ENCODE peak calls at places on chromosome 14, in six cellular contexts. B, Q, W, Y, U and I are unnamed samples.

GRCh38 chr14:39218171-39218769 is 15.4 kb upstream of the MIA2 start:
- DNase-seq in B (no peak), Q (peak; percentile 98), W (no peak), Y (peak; percentile 25), U (no peak), I (no peak)

GRCh38 chr14:49363926-49364751 is 222.0 kb downstream of the RPS29 start:
- DNase-seq in B (no peak), Q (no peak), W (peak; percentile 45), Y (no peak), U (no peak), I (no peak)

GRCh38 chr14:86766469-86766868 is 1226.5 kb downstream of the GALC start:
- DNase-seq in B (no peak), Q (no peak), W (no peak), Y (no peak), U (no peak), I (no peak)

GRCh38 chr14:88823968-88824313 is 510 bp upstream of the TTC8 start:
- DNase-seq in B (no peak), Q (no peak), W (no peak), Y (no peak), U (no peak), I (no peak)

GRCh38 chr14:53953828-53954550 is 2.6 kb downstream of the BMP4 start:
- DNase-seq in B (peak; percentile 57), Q (peak; percentile 60), W (peak; percentile 61), Y (peak; percentile 66), U (no peak), I (no peak)

GRCh38 chr14:29805415-29806123 is 122.1 kb downstream of the PRKD1 start:
- DNase-seq in B (no peak), Q (peak; percentile 52), W (no peak), Y (peak; percentile 87), U (peak; percentile 4), I (peak; percentile 36)

GRCh38 chr14:105854600-105855245 is 328.3 kb downstream of the TMEM121 start:
- DNase-seq in B (no peak), Q (no peak), W (no peak), Y (no peak), U (no peak), I (no peak)

GRCh38 chr14:49206832-49207231 is 379.3 kb downstream of the RPS29 start:
- DNase-seq in B (peak; percentile 55), Q (no peak), W (peak; percentile 13), Y (no peak), U (no peak), I (no peak)

GRCh38 chr14:59275668-59276067 is 87.2 kb downstream of the DAAM1 start:
- DNase-seq in B (no peak), Q (peak; percentile 100), W (no peak), Y (peak; percentile 95), U (no peak), I (no peak)

DNA sequence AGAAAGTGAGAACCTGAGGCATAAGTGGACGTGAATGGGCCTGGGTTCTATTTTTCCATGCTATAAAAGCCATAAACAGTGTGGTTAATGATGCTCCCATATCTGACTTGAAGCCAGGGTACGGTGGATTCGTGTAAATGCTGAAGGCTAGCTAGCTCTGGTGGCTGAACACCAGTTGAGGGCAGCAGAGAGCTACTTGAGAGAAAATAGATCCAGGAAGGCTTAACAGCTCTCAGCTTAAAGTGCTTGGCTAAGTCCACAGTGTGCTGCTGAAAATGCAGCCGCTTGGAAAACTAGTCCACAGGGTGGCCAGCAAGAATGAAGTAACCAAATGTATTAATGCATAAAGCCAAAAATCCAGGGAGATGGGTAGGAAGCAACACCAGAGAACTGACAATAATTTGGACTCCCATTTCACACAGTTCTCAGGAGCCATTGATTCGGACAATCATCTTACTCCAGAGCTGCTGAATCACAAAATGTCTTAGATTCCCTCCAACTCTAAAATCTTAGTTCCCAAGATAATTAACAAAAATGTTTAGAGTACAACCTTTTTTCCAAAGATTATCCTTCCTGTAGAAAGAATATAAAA is 15.0 kb upstream of the FOXG1 start:
- DNase-seq in B (peak; percentile 88), Q (peak; percentile 81), W (peak; percentile 85), Y (peak; percentile 73), U (peak; percentile 16), I (peak; percentile 89)
- H2AFZ ChIP-seq in B (no peak overlapping the region), Q (no peak overlapping the region), W (no peak overlapping the region), Y (no peak overlapping the region), U (peak overlapping the region; percentile 23), I (no peak overlapping the region)

GRCh38 chr14:91364524-91365270 is 52.9 kb downstream of the CCDC88C start:
- DNase-seq in B (no peak), Q (no peak), W (no peak), Y (no peak), U (no peak), I (no peak)
- H3K79me2 ChIP-seq in B (peaks cover 85% of the 10 kb centered on the region), Q (peaks cover 51% of the 10 kb centered on the region), W (peaks cover 96% of the 10 kb centered on the region), Y (no peaks in the 10 kb centered on the region), U (peaks cover 24% of the 10 kb centered on the region), I (peaks cover 31% of the 10 kb centered on the region)

DNA sequence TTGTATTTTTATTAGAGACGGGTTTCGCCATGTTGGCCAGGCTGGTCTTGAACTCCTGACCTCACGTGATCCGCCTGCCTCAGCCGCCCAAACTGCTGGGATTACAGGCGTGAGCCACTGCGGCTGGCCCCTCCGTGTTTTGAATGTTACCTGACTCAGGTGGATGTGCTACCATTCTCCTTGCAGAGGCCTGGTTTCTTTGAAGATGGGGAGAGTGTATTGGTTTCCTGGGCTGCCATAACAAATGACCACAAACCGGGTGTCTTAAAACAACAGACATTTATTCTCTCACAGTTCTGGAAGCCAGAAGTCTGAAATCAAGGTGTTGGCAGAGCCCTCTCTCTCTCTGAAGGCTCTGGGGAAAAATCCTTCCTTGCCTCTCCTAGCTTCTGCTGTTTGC is 98.0 kb downstream of the IRF2BPL start:
- DNase-seq in B (no peak), Q (no peak), W (no peak), Y (no peak), U (no peak), I (no peak)
- H3K27ac ChIP-seq in B (peak overlapping the region; percentile 11), Q (no peak overlapping the region), W (no peak overlapping the region), Y (no peak overlapping the region), U (no peak overlapping the region), I (no peak overlapping the region)

GRCh38 chr14:77139540-77140342 is 1.9 kb downstream of the ZDHHC22 start:
- DNase-seq in B (peak; percentile 95), Q (peak; percentile 52), W (peak; percentile 90), Y (peak; percentile 53), U (peak; percentile 69), I (peak; percentile 87)
- H2AFZ ChIP-seq in B (peak overlapping the region; percentile 52), Q (peak overlapping the region; percentile 87), W (peak overlapping the region; percentile 77), Y (no peak overlapping the region), U (no peak overlapping the region), I (no peak overlapping the region)

DNA sequence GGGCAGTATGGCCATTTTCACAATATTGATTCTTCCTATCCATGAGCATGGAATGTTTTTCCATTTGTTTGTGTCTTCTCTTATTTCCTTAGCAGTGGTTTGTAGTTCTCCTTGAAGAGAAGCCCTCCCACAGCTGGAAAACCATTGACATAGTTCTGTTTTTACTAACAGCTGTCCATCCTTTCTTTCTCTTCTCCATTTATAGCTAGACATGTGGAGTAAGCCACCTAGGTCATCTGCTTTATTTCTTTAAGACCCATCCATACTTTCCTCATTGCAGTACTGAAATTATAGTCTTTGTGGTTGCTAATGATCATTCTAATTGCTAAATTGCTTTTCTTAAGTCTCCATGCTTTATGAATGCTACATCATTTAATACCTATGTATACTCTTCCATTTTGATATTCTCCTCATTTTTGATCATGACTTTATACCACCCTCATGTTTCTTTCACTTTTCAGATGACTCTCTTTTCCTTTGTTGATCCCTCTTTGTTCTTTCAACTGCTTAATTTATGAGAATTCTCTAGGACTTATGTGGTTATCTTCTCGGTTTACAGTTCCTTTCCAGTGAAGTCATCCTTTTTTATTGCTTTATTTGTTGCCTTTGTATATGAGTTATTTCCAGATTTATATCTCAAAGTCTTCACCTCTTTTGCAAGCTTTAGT is 114.2 kb downstream of the PCNX1 start:
- DNase-seq in B (no peak), Q (peak; percentile 96), W (no peak), Y (peak; percentile 78), U (no peak), I (no peak)
- H3K79me2 ChIP-seq in B (peaks cover 6% of the 10 kb centered on the region), Q (no peaks in the 10 kb centered on the region), W (no peaks in the 10 kb centered on the region), Y (no peaks in the 10 kb centered on the region), U (no peaks in the 10 kb centered on the region), I (peaks cover 8% of the 10 kb centered on the region)

DNA sequence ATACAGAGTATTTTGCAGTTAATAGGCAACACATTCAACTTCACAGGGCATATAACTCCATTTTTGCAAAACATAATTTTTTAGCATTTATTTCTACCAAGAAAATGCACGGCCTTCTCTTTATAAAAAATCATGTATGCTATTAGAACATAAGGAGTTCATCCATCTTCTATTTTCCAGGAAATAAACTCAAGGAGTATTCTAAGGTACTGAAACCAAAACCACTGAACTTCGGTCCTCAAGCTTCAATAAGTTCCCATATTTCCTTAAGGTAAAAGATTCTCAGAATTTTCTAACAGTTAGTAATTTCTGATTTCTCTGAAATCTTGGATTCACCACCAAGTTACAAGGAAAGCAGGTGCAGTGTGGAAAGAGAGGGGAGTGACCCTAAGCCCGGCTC is 113.3 kb upstream of the DIO2 start:
- DNase-seq in B (no peak), Q (no peak), W (no peak), Y (no peak), U (no peak), I (no peak)
- H3K27ac ChIP-seq in B (no peak overlapping the region), Q (no peak overlapping the region), W (no peak overlapping the region), Y (no peak overlapping the region), U (no peak overlapping the region), I (no peak overlapping the region)

GRCh38 chr14:74765721-74766120 is 2.6 kb downstream of the YLPM1 start:
- DNase-seq in B (no peak), Q (no peak), W (no peak), Y (no peak), U (no peak), I (no peak)

GRCh38 chr14:74762917-74763802 is at the start of gene YLPM1:
- DNase-seq in B (peak; percentile 98), Q (peak; percentile 98), W (peak; percentile 97), Y (peak; percentile 98), U (peak; percentile 85), I (peak; percentile 99)

GRCh38 chr14:74763803-74764531 is 851 bp downstream of the YLPM1 start:
- DNase-seq in B (peak; percentile 37), Q (peak; percentile 59), W (peak; percentile 44), Y (peak; percentile 76), U (no peak), I (peak; percentile 63)
- H2AFZ ChIP-seq in B (no peak overlapping the region), Q (peak overlapping the region; percentile 79), W (peak overlapping the region; percentile 46), Y (peak overlapping the region; percentile 81), U (peak overlapping the region; percentile 96), I (no peak overlapping the region)